ENCODE peak calls at places on chromosomes 1 and 21, in seven cellular contexts. T is GM06990, X is Kasumi-1, F is MG63, H is T-helper 9 cell, B is stomach, K is thoracic aorta. V is an unnamed sample.

GRCh38 chr1:28761189-28761588 is 24.4 kb downstream of the YTHDF2 start:
- DNase-seq in T (no peak), X (no peak), K (no peak), F (no peak), B (no peak), H (no peak), V (no peak)

GRCh38 chr1:203557958-203558760 is 64.2 kb downstream of the OPTC start:
- DNase-seq in H (no peak), F (peak; percentile 97), T (no peak), K (peak; percentile 73), X (no peak), B (peak; percentile 48), V (peak; percentile 98)

GRCh38 chr21:29174607-29175013 is 44.2 kb downstream of the MAP3K7CL start:
- DNase-seq in H (no peak), K (no peak), T (no peak), B (no peak), X (no peak), F (no peak), V (peak; percentile 48)

GRCh38 chr1:14977338-14977931 is 176.1 kb upstream of the TMEM51 start:
- DNase-seq in X (no peak), H (no peak), T (no peak), B (no peak), K (no peak), F (no peak), V (no peak)

GRCh38 chr1:3352952-3353331 is 101.5 kb upstream of the ARHGEF16 start:
- DNase-seq in X (no peak), T (no peak), F (peak; percentile 43), H (no peak), K (no peak), B (no peak), V (peak; percentile 69)

GRCh38 chr1:77888071-77888428 is 374 bp upstream of the NEXN start:
- DNase-seq in H (no peak), T (no peak), B (no peak), K (no peak), F (no peak), X (peak; percentile 19), V (peak; percentile 75)

GRCh38 chr1:234107416-234108021 is 203.0 kb downstream of the SLC35F3 start:
- DNase-seq in B (no peak), T (no peak), K (no peak), X (no peak), H (no peak), F (no peak), V (no peak)

GRCh38 chr1:50279622-50280320 is 143.5 kb downstream of the DMRTA2 start:
- DNase-seq in K (no peak), B (no peak), X (peak; percentile 17), T (no peak), H (no peak), F (peak; percentile 6), V (no peak)

GRCh38 chr1:110619412-110620249 is 13.5 kb upstream of the KCNA2 start:
- DNase-seq in H (peak; percentile 91), K (peak; percentile 50), T (peak; percentile 89), B (peak; percentile 84), X (peak; percentile 47), F (peak; percentile 88), V (peak; percentile 96)

GRCh38 chr1:110877364-110877763 is 4.4 kb downstream of the CD53 start:
- DNase-seq in B (no peak), H (no peak), T (no peak), X (no peak), K (no peak), F (no peak), V (no peak)

GRCh38 chr1:208652300-208653160 is 408.3 kb upstream of the PLXNA2 start:
- DNase-seq in K (no peak), F (peak; percentile 59), T (no peak), X (peak; percentile 53), H (no peak), B (peak; percentile 50), V (peak; percentile 48)

GRCh38 chr1:204418174-204419063 is 6.8 kb upstream of the PPP1R15B start:
- DNase-seq in F (peak; percentile 72), T (no peak), K (no peak), X (no peak), H (no peak), B (no peak), V (no peak)

GRCh38 chr1:31985430-31985829 is 28.2 kb upstream of the KHDRBS1 start:
- DNase-seq in K (no peak), T (no peak), H (no peak), B (no peak), F (no peak), X (no peak), V (peak; percentile 12)

GRCh38 chr1:230624097-230624713 is 18.1 kb upstream of the COG2 start:
- DNase-seq in T (no peak), F (no peak), H (no peak), K (no peak), X (no peak), B (no peak), V (no peak)

GRCh38 chr1:4173731-4174130 is 273.7 kb upstream of the C1orf174 start:
- DNase-seq in X (no peak), F (no peak), T (no peak), K (no peak), B (no peak), H (no peak), V (no peak)

GRCh38 chr21:46458315-46459023 is at the start of gene DIP2A:
- DNase-seq in B (peak; percentile 96), T (peak; percentile 99), F (peak; percentile 99), H (peak; percentile 87), K (peak; percentile 78), X (peak; percentile 92), V (peak; percentile 99)

V was measured in Daoy.